ENCODE peak calls at places on chromosome 19, in six cellular contexts. One of them, this sample, is unnamed.

GRCh38 chr19:45464274-45464673 is 3.5 kb upstream of the FOSB start:
- DNase-seq in GM23248: no peak
- DNase-seq in thoracic aorta: no peak
- DNase-seq in heart left ventricle: no peak
- DNase-seq in pancreas: no peak
- DNase-seq in Peyer's patch: no peak
- DNase-seq in this sample: no peak

GRCh38 chr19:55613396-55613795 is 7.9 kb downstream of the ZNF865 start:
- DNase-seq in GM23248: no peak
- DNase-seq in thoracic aorta: no peak
- DNase-seq in heart left ventricle: no peak
- DNase-seq in pancreas: no peak
- DNase-seq in Peyer's patch: no peak
- DNase-seq in this sample: no peak

GRCh38 chr19:37718357-37718756 is 1.2 kb downstream of the ZNF607 start:
- DNase-seq in GM23248: no peak
- DNase-seq in thoracic aorta: no peak
- DNase-seq in heart left ventricle: no peak
- DNase-seq in pancreas: no peak
- DNase-seq in Peyer's patch: no peak
- DNase-seq in this sample: no peak

GRCh38 chr19:47707135-47707925 is 5.9 kb upstream of the EHD2 start:
- DNase-seq in GM23248: peak; percentile 86
- DNase-seq in thoracic aorta: no peak
- DNase-seq in heart left ventricle: peak; percentile 63
- DNase-seq in pancreas: peak; percentile 85
- DNase-seq in Peyer's patch: peak; percentile 81
- DNase-seq in this sample: peak; percentile 58

GRCh38 chr19:31304877-31305312 is 44.3 kb downstream of the TSHZ3 start:
- DNase-seq in GM23248: no peak
- DNase-seq in thoracic aorta: no peak
- DNase-seq in heart left ventricle: no peak
- DNase-seq in pancreas: no peak
- DNase-seq in Peyer's patch: no peak
- DNase-seq in this sample: no peak

GRCh38 chr19:46901701-46902401 is 41.1 kb downstream of the ARHGAP35 start:
- DNase-seq in GM23248: peak; percentile 51
- DNase-seq in thoracic aorta: no peak
- DNase-seq in heart left ventricle: no peak
- DNase-seq in pancreas: no peak
- DNase-seq in Peyer's patch: no peak
- DNase-seq in this sample: no peak

GRCh38 chr19:33461256-33462111 is 60.1 kb downstream of the PEPD start:
- DNase-seq in GM23248: no peak
- DNase-seq in thoracic aorta: no peak
- DNase-seq in heart left ventricle: no peak
- DNase-seq in pancreas: peak; percentile 43
- DNase-seq in Peyer's patch: peak; percentile 31
- DNase-seq in this sample: no peak

GRCh38 chr19:7348587-7349230 is at the start of gene ARHGEF18:
- DNase-seq in GM23248: no peak
- DNase-seq in thoracic aorta: no peak
- DNase-seq in heart left ventricle: peak; percentile 35
- DNase-seq in pancreas: no peak
- DNase-seq in Peyer's patch: no peak
- DNase-seq in this sample: no peak

GRCh38 chr19:48341006-48341405 is 15.7 kb downstream of the EMP3 start:
- DNase-seq in GM23248: peak; percentile 38
- DNase-seq in thoracic aorta: no peak
- DNase-seq in heart left ventricle: no peak
- DNase-seq in pancreas: no peak
- DNase-seq in Peyer's patch: no peak
- DNase-seq in this sample: no peak

GRCh38 chr19:47848425-47848824 is 10.6 kb upstream of the TPRX2 start:
- DNase-seq in GM23248: no peak
- DNase-seq in thoracic aorta: no peak
- DNase-seq in heart left ventricle: no peak
- DNase-seq in pancreas: no peak
- DNase-seq in Peyer's patch: no peak
- DNase-seq in this sample: no peak

GRCh38 chr19:46428278-46429141 is at the start of gene PNMA8C:
- DNase-seq in GM23248: peak; percentile 78
- DNase-seq in thoracic aorta: peak; percentile 66
- DNase-seq in heart left ventricle: peak; percentile 76
- DNase-seq in pancreas: peak; percentile 85
- DNase-seq in Peyer's patch: no peak
- DNase-seq in this sample: peak; percentile 80

GRCh38 chr19:33490041-33490451 is 31.5 kb downstream of the PEPD start:
- DNase-seq in GM23248: no peak
- DNase-seq in thoracic aorta: no peak
- DNase-seq in heart left ventricle: no peak
- DNase-seq in pancreas: peak; percentile 39
- DNase-seq in Peyer's patch: peak; percentile 39
- DNase-seq in this sample: no peak

GRCh38 chr19:40370997-40371801 is 18.8 kb downstream of the HIPK4 start:
- DNase-seq in GM23248: no peak
- DNase-seq in thoracic aorta: no peak
- DNase-seq in heart left ventricle: no peak
- DNase-seq in pancreas: no peak
- DNase-seq in Peyer's patch: no peak
- DNase-seq in this sample: no peak

GRCh38 chr19:6551091-6551490 is 20.3 kb downstream of the TNFSF9 start:
- DNase-seq in GM23248: no peak
- DNase-seq in thoracic aorta: no peak
- DNase-seq in heart left ventricle: no peak
- DNase-seq in pancreas: no peak
- DNase-seq in Peyer's patch: no peak
- DNase-seq in this sample: no peak

GRCh38 chr19:3336680-3337523 is 29.5 kb upstream of the NFIC start:
- DNase-seq in GM23248: peak; percentile 74
- DNase-seq in thoracic aorta: peak; percentile 70
- DNase-seq in heart left ventricle: peak; percentile 88
- DNase-seq in pancreas: peak; percentile 100
- DNase-seq in Peyer's patch: peak; percentile 90
- DNase-seq in this sample: peak; percentile 87

GRCh38 chr19:7224205-7224833 is 69.9 kb downstream of the INSR start:
- DNase-seq in GM23248: peak; percentile 61
- DNase-seq in thoracic aorta: no peak
- DNase-seq in heart left ventricle: no peak
- DNase-seq in pancreas: peak; percentile 74
- DNase-seq in Peyer's patch: no peak
- DNase-seq in this sample: peak; percentile 49

GRCh38 chr19:37519890-37520289 is 13.2 kb downstream of the ZNF793 start:
- DNase-seq in GM23248: no peak
- DNase-seq in thoracic aorta: no peak
- DNase-seq in heart left ventricle: no peak
- DNase-seq in pancreas: no peak
- DNase-seq in Peyer's patch: no peak
- DNase-seq in this sample: no peak

DNA sequence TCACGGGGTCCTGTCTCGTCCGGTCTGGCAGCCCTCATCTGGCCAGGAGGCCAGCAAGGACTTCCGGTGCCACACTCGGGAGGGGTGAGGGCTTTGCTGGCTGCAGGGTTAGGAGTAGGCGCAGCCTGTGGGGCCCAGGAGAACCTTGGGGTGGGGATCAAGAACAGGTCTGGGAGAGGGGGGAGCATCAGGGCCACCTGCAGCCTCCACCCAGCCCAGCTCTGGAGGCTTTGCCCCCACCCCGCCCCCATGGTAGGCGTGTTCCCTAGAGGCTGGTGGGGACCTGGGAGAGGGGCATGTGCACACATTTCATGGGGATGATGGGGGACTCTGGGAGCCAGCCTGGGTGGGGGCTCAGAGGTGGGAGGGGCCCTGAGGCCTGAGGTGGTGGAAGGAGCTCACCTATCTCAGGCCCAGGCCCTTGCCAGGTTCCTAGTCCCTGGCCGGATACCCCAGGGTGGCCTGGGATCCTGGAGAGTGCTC is 23.3 kb downstream of the WTIP start:
- DNase-seq in GM23248: no peak
- DNase-seq in thoracic aorta: no peak
- DNase-seq in heart left ventricle: no peak
- DNase-seq in pancreas: no peak
- DNase-seq in Peyer's patch: no peak
- DNase-seq in this sample: no peak
- H3K27ac ChIP-seq in GM23248: no peak overlapping the region
- H3K27ac ChIP-seq in thoracic aorta: no peak overlapping the region
- H3K27ac ChIP-seq in heart left ventricle: no peak overlapping the region
- H3K27ac ChIP-seq in pancreas: no peak overlapping the region
- H3K27ac ChIP-seq in Peyer's patch: no peak overlapping the region
- H3K27ac ChIP-seq in this sample: no peak overlapping the region

DNA sequence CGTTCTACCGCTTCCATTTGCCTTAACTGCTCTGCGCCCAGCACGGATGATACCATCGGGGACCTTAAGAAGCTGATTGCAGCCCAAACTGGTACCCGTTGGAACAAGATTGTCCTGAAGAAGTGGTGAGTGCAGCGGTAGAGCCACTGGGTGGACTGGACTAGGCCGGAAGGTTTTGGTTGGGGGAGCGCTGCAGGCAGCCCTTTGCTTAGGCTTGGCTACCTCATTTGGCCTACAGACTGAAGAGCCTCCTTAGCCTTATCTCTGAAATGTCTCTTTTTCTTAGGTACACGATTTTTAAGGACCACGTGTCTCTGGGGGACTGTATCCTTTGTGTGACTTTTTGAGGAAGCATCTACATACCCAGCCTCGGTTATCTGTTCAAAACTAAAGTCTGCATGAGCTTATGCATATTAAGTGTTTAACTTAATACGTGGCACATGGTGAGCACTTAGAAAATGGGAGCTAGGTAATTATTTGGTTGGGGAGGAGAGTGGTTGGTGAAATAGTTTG is 889 bp downstream of the UBL5 start:
- DNase-seq in GM23248: peak; percentile 25
- DNase-seq in thoracic aorta: no peak
- DNase-seq in heart left ventricle: no peak
- DNase-seq in pancreas: no peak
- DNase-seq in Peyer's patch: no peak
- DNase-seq in this sample: no peak
- H3K27ac ChIP-seq in GM23248: no peak overlapping the region
- H3K27ac ChIP-seq in thoracic aorta: no peak overlapping the region
- H3K27ac ChIP-seq in heart left ventricle: no peak overlapping the region
- H3K27ac ChIP-seq in pancreas: no peak overlapping the region
- H3K27ac ChIP-seq in Peyer's patch: peak overlapping the region; percentile 88
- H3K27ac ChIP-seq in this sample: peak overlapping the region; percentile 89

DNA sequence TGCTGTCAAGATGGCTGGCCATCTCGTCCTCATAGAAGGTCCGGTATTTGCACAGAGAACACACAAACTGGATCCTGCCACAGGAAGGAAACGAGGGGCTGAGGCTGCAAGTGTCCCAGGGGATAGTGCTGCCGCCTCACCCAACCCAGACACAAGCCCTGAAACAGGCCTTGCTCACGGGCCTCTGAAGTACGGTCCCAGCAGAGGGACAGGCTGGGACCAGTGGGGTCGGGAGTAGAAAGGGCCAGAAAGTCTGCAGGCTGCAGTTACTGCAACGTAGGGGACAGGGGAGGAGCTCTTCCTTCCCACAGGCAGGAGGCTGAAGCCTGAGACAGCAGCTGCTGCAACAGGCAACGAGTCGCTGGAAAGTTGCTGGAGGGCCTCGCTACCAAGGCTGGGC is 18.2 kb upstream of the AKAP8 start:
- DNase-seq in GM23248: no peak
- DNase-seq in thoracic aorta: no peak
- DNase-seq in heart left ventricle: no peak
- DNase-seq in pancreas: no peak
- DNase-seq in Peyer's patch: no peak
- DNase-seq in this sample: no peak
- H3K27ac ChIP-seq in GM23248: no peak overlapping the region
- H3K27ac ChIP-seq in thoracic aorta: no peak overlapping the region
- H3K27ac ChIP-seq in heart left ventricle: no peak overlapping the region
- H3K27ac ChIP-seq in pancreas: no peak overlapping the region
- H3K27ac ChIP-seq in Peyer's patch: no peak overlapping the region
- H3K27ac ChIP-seq in this sample: no peak overlapping the region

DNA sequence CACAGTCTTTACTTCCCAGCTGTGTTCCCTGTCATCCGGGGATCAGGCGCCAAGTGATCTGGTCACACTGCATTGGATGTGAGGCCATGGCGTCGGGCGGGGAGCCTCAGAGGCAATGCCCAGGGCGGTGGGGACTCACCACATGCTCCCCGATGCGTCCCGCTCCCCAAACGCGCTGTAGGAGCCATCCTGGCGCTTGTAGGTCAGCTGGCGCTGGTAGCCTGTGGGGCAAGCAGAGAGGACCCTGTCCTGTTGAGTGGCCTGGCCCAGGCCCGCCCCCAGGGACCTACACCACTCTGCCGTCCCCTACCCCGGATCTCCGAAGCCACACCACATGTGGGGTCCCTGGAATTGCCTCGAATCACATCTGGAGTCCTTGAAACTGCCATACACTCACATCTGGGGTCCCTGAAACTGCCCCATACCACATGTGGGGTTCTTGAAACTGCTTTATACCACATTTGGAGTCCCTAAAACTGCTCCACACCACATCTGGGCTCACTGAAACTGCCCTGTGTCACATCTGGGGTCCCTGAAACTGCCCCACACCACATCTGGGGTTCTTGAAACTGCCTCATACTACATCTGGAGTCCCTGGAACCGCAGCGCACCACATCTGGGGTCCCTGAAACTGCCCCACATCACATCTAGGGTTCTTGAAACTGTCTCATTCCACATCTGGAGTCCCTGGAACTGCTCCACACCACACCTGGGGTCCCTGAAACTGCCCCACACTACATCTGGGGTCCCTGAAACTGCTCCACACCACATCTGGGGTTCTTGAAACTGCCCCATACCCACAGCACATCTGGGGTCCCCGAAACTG is 33.2 kb downstream of the F2RL3 start:
- DNase-seq in GM23248: no peak
- DNase-seq in thoracic aorta: no peak
- DNase-seq in heart left ventricle: no peak
- DNase-seq in pancreas: no peak
- DNase-seq in Peyer's patch: no peak
- DNase-seq in this sample: no peak
- H3K27ac ChIP-seq in GM23248: no peak overlapping the region
- H3K27ac ChIP-seq in thoracic aorta: no peak overlapping the region
- H3K27ac ChIP-seq in heart left ventricle: no peak overlapping the region
- H3K27ac ChIP-seq in pancreas: no peak overlapping the region
- H3K27ac ChIP-seq in Peyer's patch: no peak overlapping the region
- H3K27ac ChIP-seq in this sample: no peak overlapping the region

GRCh38 chr19:13766095-13766481 is 1.8 kb downstream of the MRI1 start:
- DNase-seq in GM23248: no peak
- DNase-seq in thoracic aorta: no peak
- DNase-seq in heart left ventricle: no peak
- DNase-seq in pancreas: no peak
- DNase-seq in Peyer's patch: no peak
- DNase-seq in this sample: no peak
- H3K27ac ChIP-seq in GM23248: no peak overlapping the region
- H3K27ac ChIP-seq in thoracic aorta: peak overlapping the region; percentile 17
- H3K27ac ChIP-seq in heart left ventricle: no peak overlapping the region
- H3K27ac ChIP-seq in pancreas: no peak overlapping the region
- H3K27ac ChIP-seq in Peyer's patch: no peak overlapping the region
- H3K27ac ChIP-seq in this sample: no peak overlapping the region

This sample was measured in heart right ventricle.